ENCODE peak calls at places on chromosomes 2 and 18, in five cellular contexts. One of them, this sample, is unnamed.
A peak's percentile ranks its signal among the peaks of the same experiment; 100 is the strongest.

GRCh38 chr2:22002066-22002465 is 878.3 kb downstream of the TDRD15 start:
- DNase-seq in pulmonary artery endothelial cell: no peak
- DNase-seq in activated CD8-positive, alpha-beta T cell treated with anti-CD3 and anti-CD28 coated beads, Interleukin-2, amount 10 ng/mL, durations not matched to agents 7 days and 5 days: no peak
- DNase-seq in type B pancreatic cell: no peak
- DNase-seq in GM06990: no peak
- DNase-seq in this sample: no peak

GRCh38 chr2:5661362-5661761 is 30.8 kb upstream of the SOX11 start:
- DNase-seq in pulmonary artery endothelial cell: no peak
- DNase-seq in activated CD8-positive, alpha-beta T cell treated with anti-CD3 and anti-CD28 coated beads, Interleukin-2, amount 10 ng/mL, durations not matched to agents 7 days and 5 days: no peak
- DNase-seq in GM06990: no peak
- DNase-seq in type B pancreatic cell: no peak
- DNase-seq in this sample: no peak

GRCh38 chr2:128091691-128092050 is 671 bp downstream of the UGGT1 start:
- DNase-seq in type B pancreatic cell: no peak
- DNase-seq in activated CD8-positive, alpha-beta T cell treated with anti-CD3 and anti-CD28 coated beads, Interleukin-2, amount 10 ng/mL, durations not matched to agents 7 days and 5 days: peak; percentile 42
- DNase-seq in GM06990: no peak
- DNase-seq in pulmonary artery endothelial cell: no peak
- DNase-seq in this sample: no peak

GRCh38 chr2:85839461-85839860 is 49.3 kb downstream of the ST3GAL5 start:
- DNase-seq in type B pancreatic cell: no peak
- DNase-seq in pulmonary artery endothelial cell: no peak
- DNase-seq in GM06990: no peak
- DNase-seq in activated CD8-positive, alpha-beta T cell treated with anti-CD3 and anti-CD28 coated beads, Interleukin-2, amount 10 ng/mL, durations not matched to agents 7 days and 5 days: peak; percentile 15
- DNase-seq in this sample: no peak

GRCh38 chr2:127414855-127415592 is 3.2 kb upstream of the PROC start:
- DNase-seq in type B pancreatic cell: no peak
- DNase-seq in activated CD8-positive, alpha-beta T cell treated with anti-CD3 and anti-CD28 coated beads, Interleukin-2, amount 10 ng/mL, durations not matched to agents 7 days and 5 days: no peak
- DNase-seq in GM06990: no peak
- DNase-seq in pulmonary artery endothelial cell: no peak
- DNase-seq in this sample: no peak

GRCh38 chr18:44758821-44759624 is 78.3 kb downstream of the SETBP1 start:
- DNase-seq in GM06990: peak; percentile 81
- DNase-seq in type B pancreatic cell: no peak
- DNase-seq in activated CD8-positive, alpha-beta T cell treated with anti-CD3 and anti-CD28 coated beads, Interleukin-2, amount 10 ng/mL, durations not matched to agents 7 days and 5 days: peak; percentile 35
- DNase-seq in pulmonary artery endothelial cell: no peak
- DNase-seq in this sample: no peak

GRCh38 chr2:18149660-18150246 is 271.3 kb downstream of the KCNS3 start:
- DNase-seq in GM06990: no peak
- DNase-seq in type B pancreatic cell: no peak
- DNase-seq in activated CD8-positive, alpha-beta T cell treated with anti-CD3 and anti-CD28 coated beads, Interleukin-2, amount 10 ng/mL, durations not matched to agents 7 days and 5 days: no peak
- DNase-seq in pulmonary artery endothelial cell: peak; percentile 5
- DNase-seq in this sample: no peak

GRCh38 chr18:1968801-1969498 is 602.4 kb downstream of the METTL4 start:
- DNase-seq in type B pancreatic cell: no peak
- DNase-seq in pulmonary artery endothelial cell: no peak
- DNase-seq in GM06990: no peak
- DNase-seq in activated CD8-positive, alpha-beta T cell treated with anti-CD3 and anti-CD28 coated beads, Interleukin-2, amount 10 ng/mL, durations not matched to agents 7 days and 5 days: no peak
- DNase-seq in this sample: no peak

GRCh38 chr2:199596549-199596948 is 138.8 kb upstream of the SATB2 start:
- DNase-seq in type B pancreatic cell: no peak
- DNase-seq in activated CD8-positive, alpha-beta T cell treated with anti-CD3 and anti-CD28 coated beads, Interleukin-2, amount 10 ng/mL, durations not matched to agents 7 days and 5 days: no peak
- DNase-seq in pulmonary artery endothelial cell: no peak
- DNase-seq in GM06990: no peak
- DNase-seq in this sample: no peak

GRCh38 chr2:65530547-65531320 is 98.3 kb upstream of the SPRED2 start:
- DNase-seq in activated CD8-positive, alpha-beta T cell treated with anti-CD3 and anti-CD28 coated beads, Interleukin-2, amount 10 ng/mL, durations not matched to agents 7 days and 5 days: no peak
- DNase-seq in pulmonary artery endothelial cell: no peak
- DNase-seq in GM06990: no peak
- DNase-seq in type B pancreatic cell: no peak
- DNase-seq in this sample: no peak

GRCh38 chr18:3526421-3527354 is 76.7 kb downstream of the TGIF1 start:
- DNase-seq in pulmonary artery endothelial cell: no peak
- DNase-seq in GM06990: no peak
- DNase-seq in activated CD8-positive, alpha-beta T cell treated with anti-CD3 and anti-CD28 coated beads, Interleukin-2, amount 10 ng/mL, durations not matched to agents 7 days and 5 days: no peak
- DNase-seq in type B pancreatic cell: no peak
- DNase-seq in this sample: no peak

GRCh38 chr2:157900203-157900602 is 24.1 kb upstream of the ACVR1 start:
- DNase-seq in type B pancreatic cell: no peak
- DNase-seq in activated CD8-positive, alpha-beta T cell treated with anti-CD3 and anti-CD28 coated beads, Interleukin-2, amount 10 ng/mL, durations not matched to agents 7 days and 5 days: no peak
- DNase-seq in pulmonary artery endothelial cell: no peak
- DNase-seq in GM06990: no peak
- DNase-seq in this sample: no peak

GRCh38 chr2:222884114-222884764 is 23.4 kb downstream of the ACSL3 start:
- DNase-seq in type B pancreatic cell: no peak
- DNase-seq in pulmonary artery endothelial cell: no peak
- DNase-seq in activated CD8-positive, alpha-beta T cell treated with anti-CD3 and anti-CD28 coated beads, Interleukin-2, amount 10 ng/mL, durations not matched to agents 7 days and 5 days: no peak
- DNase-seq in GM06990: no peak
- DNase-seq in this sample: no peak

GRCh38 chr2:224837066-224837465 is 120.9 kb upstream of the CCDC195 start:
- DNase-seq in GM06990: no peak
- DNase-seq in type B pancreatic cell: no peak
- DNase-seq in activated CD8-positive, alpha-beta T cell treated with anti-CD3 and anti-CD28 coated beads, Interleukin-2, amount 10 ng/mL, durations not matched to agents 7 days and 5 days: no peak
- DNase-seq in pulmonary artery endothelial cell: peak; percentile 63
- DNase-seq in this sample: no peak

GRCh38 chr18:2976733-2977132 is 36.2 kb downstream of the LPIN2 start:
- DNase-seq in pulmonary artery endothelial cell: no peak
- DNase-seq in GM06990: no peak
- DNase-seq in type B pancreatic cell: no peak
- DNase-seq in activated CD8-positive, alpha-beta T cell treated with anti-CD3 and anti-CD28 coated beads, Interleukin-2, amount 10 ng/mL, durations not matched to agents 7 days and 5 days: no peak
- DNase-seq in this sample: no peak

GRCh38 chr2:58664523-58665155 is 423.5 kb upstream of the FANCL start:
- DNase-seq in pulmonary artery endothelial cell: no peak
- DNase-seq in type B pancreatic cell: no peak
- DNase-seq in activated CD8-positive, alpha-beta T cell treated with anti-CD3 and anti-CD28 coated beads, Interleukin-2, amount 10 ng/mL, durations not matched to agents 7 days and 5 days: no peak
- DNase-seq in GM06990: no peak
- DNase-seq in this sample: no peak

GRCh38 chr2:85611705-85612587 is at the start of gene C2orf68:
- DNase-seq in pulmonary artery endothelial cell: no peak
- DNase-seq in type B pancreatic cell: peak; percentile 91
- DNase-seq in activated CD8-positive, alpha-beta T cell treated with anti-CD3 and anti-CD28 coated beads, Interleukin-2, amount 10 ng/mL, durations not matched to agents 7 days and 5 days: peak; percentile 91
- DNase-seq in GM06990: peak; percentile 91
- DNase-seq in this sample: peak; percentile 94

GRCh38 chr2:189862751-189863150 is 78.5 kb downstream of the PMS1 start:
- DNase-seq in GM06990: no peak
- DNase-seq in activated CD8-positive, alpha-beta T cell treated with anti-CD3 and anti-CD28 coated beads, Interleukin-2, amount 10 ng/mL, durations not matched to agents 7 days and 5 days: no peak
- DNase-seq in type B pancreatic cell: no peak
- DNase-seq in pulmonary artery endothelial cell: no peak
- DNase-seq in this sample: no peak

GRCh38 chr2:42755161-42755900 is 8.6 kb downstream of the OXER1 start:
- DNase-seq in pulmonary artery endothelial cell: no peak
- DNase-seq in type B pancreatic cell: no peak
- DNase-seq in GM06990: no peak
- DNase-seq in activated CD8-positive, alpha-beta T cell treated with anti-CD3 and anti-CD28 coated beads, Interleukin-2, amount 10 ng/mL, durations not matched to agents 7 days and 5 days: no peak
- DNase-seq in this sample: no peak

GRCh38 chr2:8312861-8313768 is 368.7 kb upstream of the ID2 start:
- DNase-seq in GM06990: peak; percentile 81
- DNase-seq in pulmonary artery endothelial cell: no peak
- DNase-seq in activated CD8-positive, alpha-beta T cell treated with anti-CD3 and anti-CD28 coated beads, Interleukin-2, amount 10 ng/mL, durations not matched to agents 7 days and 5 days: peak; percentile 23
- DNase-seq in type B pancreatic cell: no peak
- DNase-seq in this sample: no peak

GRCh38 chr2:26068602-26069298 is 34.9 kb downstream of the RAB10 start:
- DNase-seq in type B pancreatic cell: no peak
- DNase-seq in GM06990: peak; percentile 59
- DNase-seq in pulmonary artery endothelial cell: peak; percentile 46
- DNase-seq in activated CD8-positive, alpha-beta T cell treated with anti-CD3 and anti-CD28 coated beads, Interleukin-2, amount 10 ng/mL, durations not matched to agents 7 days and 5 days: peak; percentile 72
- DNase-seq in this sample: no peak

GRCh38 chr2:30306522-30306921 is 75.2 kb downstream of the LBH start:
- DNase-seq in pulmonary artery endothelial cell: no peak
- DNase-seq in activated CD8-positive, alpha-beta T cell treated with anti-CD3 and anti-CD28 coated beads, Interleukin-2, amount 10 ng/mL, durations not matched to agents 7 days and 5 days: no peak
- DNase-seq in type B pancreatic cell: no peak
- DNase-seq in GM06990: no peak
- DNase-seq in this sample: no peak

GRCh38 chr2:50347355-50348044 is 684.4 kb downstream of the NRXN1 start:
- DNase-seq in type B pancreatic cell: peak; percentile 73
- DNase-seq in pulmonary artery endothelial cell: no peak
- DNase-seq in activated CD8-positive, alpha-beta T cell treated with anti-CD3 and anti-CD28 coated beads, Interleukin-2, amount 10 ng/mL, durations not matched to agents 7 days and 5 days: no peak
- DNase-seq in GM06990: no peak
- DNase-seq in this sample: no peak

GRCh38 chr2:120354935-120355845 is 9.3 kb downstream of the INHBB start:
- DNase-seq in type B pancreatic cell: no peak
- DNase-seq in pulmonary artery endothelial cell: no peak
- DNase-seq in activated CD8-positive, alpha-beta T cell treated with anti-CD3 and anti-CD28 coated beads, Interleukin-2, amount 10 ng/mL, durations not matched to agents 7 days and 5 days: no peak
- DNase-seq in GM06990: no peak
- DNase-seq in this sample: no peak

GRCh38 chr2:169715379-169716228 is 18.0 kb upstream of the KLHL23 start:
- DNase-seq in activated CD8-positive, alpha-beta T cell treated with anti-CD3 and anti-CD28 coated beads, Interleukin-2, amount 10 ng/mL, durations not matched to agents 7 days and 5 days: no peak
- DNase-seq in pulmonary artery endothelial cell: no peak
- DNase-seq in GM06990: no peak
- DNase-seq in type B pancreatic cell: no peak
- DNase-seq in this sample: no peak

GRCh38 chr2:101779652-101780051 is 82.1 kb downstream of the MAP4K4 start:
- DNase-seq in GM06990: no peak
- DNase-seq in pulmonary artery endothelial cell: no peak
- DNase-seq in activated CD8-positive, alpha-beta T cell treated with anti-CD3 and anti-CD28 coated beads, Interleukin-2, amount 10 ng/mL, durations not matched to agents 7 days and 5 days: no peak
- DNase-seq in type B pancreatic cell: no peak
- DNase-seq in this sample: no peak

GRCh38 chr18:54822872-54823845 is 5.1 kb upstream of the RAB27B start:
- DNase-seq in pulmonary artery endothelial cell: no peak
- DNase-seq in GM06990: no peak
- DNase-seq in activated CD8-positive, alpha-beta T cell treated with anti-CD3 and anti-CD28 coated beads, Interleukin-2, amount 10 ng/mL, durations not matched to agents 7 days and 5 days: no peak
- DNase-seq in type B pancreatic cell: no peak
- DNase-seq in this sample: no peak

GRCh38 chr2:190947711-190948251 is 66.2 kb downstream of the STAT1 start:
- DNase-seq in pulmonary artery endothelial cell: no peak
- DNase-seq in type B pancreatic cell: no peak
- DNase-seq in activated CD8-positive, alpha-beta T cell treated with anti-CD3 and anti-CD28 coated beads, Interleukin-2, amount 10 ng/mL, durations not matched to agents 7 days and 5 days: no peak
- DNase-seq in GM06990: peak; percentile 56
- DNase-seq in this sample: no peak

GRCh38 chr2:85791704-85792565 is 38.1 kb downstream of the ATOH8 start:
- DNase-seq in pulmonary artery endothelial cell: no peak
- DNase-seq in GM06990: no peak
- DNase-seq in type B pancreatic cell: no peak
- DNase-seq in activated CD8-positive, alpha-beta T cell treated with anti-CD3 and anti-CD28 coated beads, Interleukin-2, amount 10 ng/mL, durations not matched to agents 7 days and 5 days: no peak
- DNase-seq in this sample: peak; percentile 48

GRCh38 chr2:148459300-148459891 is 185.2 kb upstream of the EPC2 start:
- DNase-seq in activated CD8-positive, alpha-beta T cell treated with anti-CD3 and anti-CD28 coated beads, Interleukin-2, amount 10 ng/mL, durations not matched to agents 7 days and 5 days: no peak
- DNase-seq in type B pancreatic cell: no peak
- DNase-seq in pulmonary artery endothelial cell: no peak
- DNase-seq in GM06990: peak; percentile 28
- DNase-seq in this sample: no peak

GRCh38 chr18:45688113-45688512 is 35.9 kb upstream of the SLC14A1 start:
- DNase-seq in type B pancreatic cell: peak; percentile 56
- DNase-seq in GM06990: no peak
- DNase-seq in activated CD8-positive, alpha-beta T cell treated with anti-CD3 and anti-CD28 coated beads, Interleukin-2, amount 10 ng/mL, durations not matched to agents 7 days and 5 days: no peak
- DNase-seq in pulmonary artery endothelial cell: no peak
- DNase-seq in this sample: no peak

GRCh38 chr2:204886713-204887112 is 341.4 kb downstream of the PARD3B start:
- DNase-seq in pulmonary artery endothelial cell: no peak
- DNase-seq in GM06990: no peak
- DNase-seq in type B pancreatic cell: no peak
- DNase-seq in activated CD8-positive, alpha-beta T cell treated with anti-CD3 and anti-CD28 coated beads, Interleukin-2, amount 10 ng/mL, durations not matched to agents 7 days and 5 days: no peak
- DNase-seq in this sample: no peak

GRCh38 chr2:120684225-120684624 is 51.4 kb upstream of the GLI2 start:
- DNase-seq in activated CD8-positive, alpha-beta T cell treated with anti-CD3 and anti-CD28 coated beads, Interleukin-2, amount 10 ng/mL, durations not matched to agents 7 days and 5 days: no peak
- DNase-seq in type B pancreatic cell: no peak
- DNase-seq in GM06990: no peak
- DNase-seq in pulmonary artery endothelial cell: no peak
- DNase-seq in this sample: no peak

GRCh38 chr2:165766326-165766927 is 27.6 kb downstream of the GALNT3 start:
- DNase-seq in pulmonary artery endothelial cell: no peak
- DNase-seq in activated CD8-positive, alpha-beta T cell treated with anti-CD3 and anti-CD28 coated beads, Interleukin-2, amount 10 ng/mL, durations not matched to agents 7 days and 5 days: no peak
- DNase-seq in type B pancreatic cell: no peak
- DNase-seq in GM06990: no peak
- DNase-seq in this sample: no peak

GRCh38 chr18:48376406-48376805 is 32.8 kb downstream of the ZBTB7C start:
- DNase-seq in GM06990: no peak
- DNase-seq in type B pancreatic cell: peak; percentile 61
- DNase-seq in pulmonary artery endothelial cell: no peak
- DNase-seq in activated CD8-positive, alpha-beta T cell treated with anti-CD3 and anti-CD28 coated beads, Interleukin-2, amount 10 ng/mL, durations not matched to agents 7 days and 5 days: no peak
- DNase-seq in this sample: no peak

GRCh38 chr2:110869472-110870446 is 137.4 kb downstream of the ACOXL start:
- DNase-seq in type B pancreatic cell: no peak
- DNase-seq in activated CD8-positive, alpha-beta T cell treated with anti-CD3 and anti-CD28 coated beads, Interleukin-2, amount 10 ng/mL, durations not matched to agents 7 days and 5 days: no peak
- DNase-seq in pulmonary artery endothelial cell: no peak
- DNase-seq in GM06990: no peak
- DNase-seq in this sample: no peak

GRCh38 chr2:42601076-42601475 is 32.6 kb downstream of the MTA3 start:
- DNase-seq in type B pancreatic cell: no peak
- DNase-seq in activated CD8-positive, alpha-beta T cell treated with anti-CD3 and anti-CD28 coated beads, Interleukin-2, amount 10 ng/mL, durations not matched to agents 7 days and 5 days: no peak
- DNase-seq in GM06990: no peak
- DNase-seq in pulmonary artery endothelial cell: no peak
- DNase-seq in this sample: no peak

This sample was measured in tibial artery.